ENCODE peak calls at places on chromosomes 1 and 21, in nine cellular contexts. P is stimulated activated CD4-positive, alpha-beta T cell treated with anti-CD3 and anti-CD28 coated beads, Interleukin-15, amount 100 ng/mL, for 1 hour; M is activated naive CD8-positive, alpha-beta T cell treated with anti-CD3 and anti-CD28 coated beads for 36 hours; N is activated T-helper 1 cell treated with Interleukin-2 at 50 U/mL for 16 hours; L is left ventricle myocardium superior; A is EL; I is endothelial cell; T is small intestine; S is omental fat pad. R is an unnamed sample.

GRCh38 chr1:86502721-86503430 is 34.1 kb downstream of the CLCA1 start:
- DNase-seq in P (no peak), M (no peak), N (no peak), L (peak), A (no peak), I (peak), T (peak), S (no peak), R (no peak)

GRCh38 chr1:202106340-202107284 is 16.1 kb upstream of the GPR37L1 start:
- DNase-seq in P (no peak), M (no peak), N (no peak), L (no peak), A (peak), I (no peak), T (peak), S (no peak), R (peak)

GRCh38 chr1:21307663-21308062 is 17.4 kb upstream of the ECE1 start:
- DNase-seq in P (no peak), M (peak), N (no peak), L (no peak), A (no peak), I (no peak), T (no peak), S (no peak), R (no peak)

GRCh38 chr1:234357831-234358230 is 15.4 kb upstream of the COA6 start:
- DNase-seq in P (no peak), M (no peak), N (no peak), L (no peak), A (no peak), I (no peak), T (no peak), S (no peak), R (no peak)

GRCh38 chr1:209989525-209989924 is 51.5 kb downstream of the SYT14 start:
- DNase-seq in P (no peak), M (no peak), N (no peak), L (no peak), A (peak), I (no peak), T (peak), S (no peak), R (no peak)

GRCh38 chr1:40422630-40423263 is 27.5 kb upstream of the ZFP69B start:
- DNase-seq in P (no peak), M (no peak), N (no peak), L (no peak), A (no peak), I (no peak), T (no peak), S (no peak), R (no peak)

GRCh38 chr21:33069994-33070811 is at the start of gene OLIG1:
- DNase-seq in P (no peak), M (peak), N (no peak), L (peak), A (peak), I (peak), T (peak), S (no peak), R (peak)

GRCh38 chr1:89525169-89525855 is 683 bp downstream of the LRRC8B start:
- DNase-seq in P (peak), M (peak), N (peak), L (peak), A (no peak), I (peak), T (peak), S (no peak), R (no peak)

GRCh38 chr1:225834417-225835329 is 24.7 kb downstream of the EPHX1 start:
- DNase-seq in P (no peak), M (no peak), N (no peak), L (peak), A (no peak), I (no peak), T (no peak), S (no peak), R (peak)

GRCh38 chr1:31219489-31219888 is 20.2 kb downstream of the NKAIN1 start:
- DNase-seq in P (no peak), M (no peak), N (no peak), L (no peak), A (no peak), I (no peak), T (no peak), S (no peak), R (no peak)

GRCh38 chr1:96309783-96310182 is 411.8 kb upstream of the PTBP2 start:
- DNase-seq in P (no peak), M (no peak), N (no peak), L (no peak), A (peak), I (no peak), T (no peak), S (no peak), R (no peak)

GRCh38 chr1:68093737-68094136 is 43.3 kb upstream of the DIRAS3 start:
- DNase-seq in P (no peak), M (no peak), N (no peak), L (no peak), A (no peak), I (no peak), T (peak), S (no peak), R (no peak)

GRCh38 chr1:41629571-41629970 is 145.1 kb upstream of the EDN2 start:
- DNase-seq in P (no peak), M (no peak), N (no peak), L (no peak), A (peak), I (no peak), T (no peak), S (no peak), R (no peak)

GRCh38 chr21:45491623-45492022 is 50.6 kb downstream of the SLC19A1 start:
- DNase-seq in P (no peak), M (no peak), N (no peak), L (no peak), A (no peak), I (no peak), T (no peak), S (no peak), R (no peak)

GRCh38 chr1:118012725-118013124 is 83.2 kb downstream of the WDR3 start:
- DNase-seq in P (no peak), M (no peak), N (no peak), L (no peak), A (no peak), I (no peak), T (no peak), S (no peak), R (peak)

R was measured in kidney.